ENCODE peak calls at places on chromosomes 7 and 10, in five cellular contexts. N is GM23338, Q is HCT116, S is neural progenitor cell, X is OCI-LY7. P is an unnamed sample. For H3K4me1, the result is how much of the 10 kb centered on the place peaks cover.

GRCh38 chr7:88218836-88219605 is 817 bp downstream of the SRI start:
- DNase-seq in X (peak), N (peak), Q (no peak), S (peak), P (peak)

GRCh38 chr7:44733708-44734481 is 14.8 kb upstream of the ZMIZ2 start:
- DNase-seq in Q (peak), N (no peak), S (no peak), X (no peak), P (peak)

GRCh38 chr10:119518176-119518575 is 24.3 kb downstream of the RGS10 start:
- DNase-seq in X (no peak), Q (no peak), N (no peak), S (no peak), P (no peak)

GRCh38 chr10:68247931-68248330 is 16.0 kb upstream of the ATOH7 start:
- DNase-seq in N (no peak), Q (no peak), X (no peak), S (no peak), P (no peak)

GRCh38 chr7:51645298-51645697 is 328.7 kb upstream of the COBL start:
- DNase-seq in N (peak), S (peak), Q (no peak), X (no peak), P (no peak)

GRCh38 chr10:132994371-132994796 is 52.0 kb upstream of the CFAP46 start:
- DNase-seq in N (no peak), X (no peak), S (peak), Q (no peak), P (peak)

GRCh38 chr7:149495785-149496641 is 1.6 kb downstream of the ZNF746 start:
- DNase-seq in X (no peak), N (no peak), S (no peak), Q (no peak), P (peak)

GRCh38 chr7:77327067-77327931 is 88.8 kb downstream of the GSAP start:
- DNase-seq in X (no peak), N (no peak), S (no peak), Q (no peak), P (peak)

GRCh38 chr7:124462249-124462648 is 303.3 kb downstream of the GPR37 start:
- DNase-seq in X (no peak), Q (no peak), N (no peak), S (no peak), P (no peak)

GRCh38 chr7:101870361-101871062 is 53.1 kb downstream of the CUX1 start:
- DNase-seq in S (peak), N (peak), X (peak), Q (peak), P (no peak)

GRCh38 chr10:116708386-116708785 is 34.0 kb downstream of the HSPA12A start:
- DNase-seq in Q (no peak), X (no peak), N (no peak), S (no peak), P (peak)

GRCh38 chr7:1858435-1859265 is 188.6 kb downstream of the ELFN1 start:
- DNase-seq in S (no peak), Q (no peak), X (no peak), N (no peak), P (no peak)

GRCh38 chr10:74542077-74542476 is 284.3 kb upstream of the KAT6B start:
- DNase-seq in S (no peak), Q (no peak), X (no peak), N (no peak), P (peak)

GRCh38 chr7:128322040-128322643 is 21.6 kb downstream of the RBM28 start:
- DNase-seq in N (peak), Q (no peak), S (peak), X (peak), P (peak)

GRCh38 chr10:25017247-25017590 is 807 bp downstream of the THNSL1 start:
- DNase-seq in S (peak), X (no peak), N (peak), Q (no peak), P (peak)

GRCh38 chr7:128352138-128352537 is 8.4 kb upstream of the RBM28 start:
- DNase-seq in X (no peak), N (peak), S (peak), Q (no peak), P (peak)

GRCh38 chr10:100153239-100153840 is 32.5 kb downstream of the ERLIN1 start:
- DNase-seq in N (no peak), X (no peak), Q (no peak), S (no peak), P (peak)

GRCh38 chr7:152759655-152760383 is at the start of gene ACTR3B:
- DNase-seq in X (peak), N (peak), S (peak), Q (peak), P (peak)

GRCh38 chr10:77463967-77464745 is 173.5 kb downstream of the KCNMA1 start:
- DNase-seq in S (no peak), X (no peak), Q (no peak), N (no peak), P (peak)

GRCh38 chr10:64036996-64037666 is 515.9 kb downstream of the REEP3 start:
- DNase-seq in N (no peak), X (no peak), Q (no peak), S (no peak), P (no peak)

GRCh38 chr10:79403441-79404230 is 41.8 kb downstream of the ZCCHC24 start:
- DNase-seq in S (peak), N (no peak), Q (no peak), X (no peak), P (no peak)

GRCh38 chr10:127280446-127280845 is 84.1 kb upstream of the INSYN2A start:
- DNase-seq in Q (no peak), N (peak), S (no peak), X (no peak), P (no peak)

GRCh38 chr7:142228681-142229080 is 29.2 kb downstream of the PRSS58 start:
- DNase-seq in S (no peak), X (no peak), Q (no peak), N (peak), P (no peak)

GRCh38 chr7:6262206-6262605 is 10.2 kb downstream of the CYTH3 start:
- DNase-seq in S (no peak), N (no peak), X (no peak), Q (no peak), P (no peak)

GRCh38 chr7:1108264-1108920 is 20.5 kb downstream of the GPER1 start:
- DNase-seq in X (no peak), Q (no peak), N (no peak), S (no peak), P (no peak)

GRCh38 chr7:51227861-51228260 is 88.7 kb downstream of the COBL start:
- DNase-seq in S (no peak), N (no peak), Q (no peak), X (no peak), P (no peak)

GRCh38 chr7:138662066-138663061 is 38.8 kb downstream of the SVOPL start:
- DNase-seq in S (no peak), Q (no peak), N (no peak), X (no peak), P (no peak)

GRCh38 chr7:110448918-110449317 is 642.0 kb upstream of the LRRN3 start:
- DNase-seq in S (no peak), N (no peak), X (no peak), Q (no peak), P (no peak)

GRCh38 chr7:102931757-102932156 is 19.0 kb downstream of the LRRC17 start:
- DNase-seq in X (no peak), Q (no peak), S (no peak), N (no peak), P (no peak)

GRCh38 chr7:102925962-102926825 is 13.4 kb downstream of the LRRC17 start:
- DNase-seq in N (no peak), X (no peak), S (no peak), Q (no peak), P (peak)

DNA sequence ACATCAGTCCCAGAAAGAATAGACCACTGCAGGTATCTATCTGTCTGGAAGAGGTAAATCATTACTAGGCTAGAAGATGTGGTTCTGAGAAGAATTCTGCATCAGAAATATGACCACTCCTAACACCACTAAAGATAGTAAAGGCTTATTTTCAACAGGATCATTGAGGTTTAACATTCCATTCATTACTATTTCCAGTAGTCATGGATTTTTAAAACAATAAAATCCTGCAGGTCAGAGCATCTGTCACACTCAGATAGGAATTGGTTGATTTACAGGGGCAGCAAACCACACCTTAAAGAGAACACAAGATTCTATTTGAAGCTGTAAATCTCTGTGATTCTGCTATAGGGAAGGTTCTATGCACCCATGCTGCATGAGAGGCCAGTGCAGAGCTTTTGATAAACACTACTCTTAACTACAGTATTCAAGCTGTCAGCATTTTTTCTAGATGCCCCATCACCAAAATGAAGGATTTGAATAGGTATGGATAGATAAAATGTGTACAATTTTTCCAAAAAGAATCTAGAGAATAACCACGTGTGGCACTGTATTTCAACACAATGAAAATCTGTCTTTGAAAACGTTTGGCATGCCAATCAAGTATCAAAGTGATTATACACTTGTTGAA is 14.6 kb downstream of the LRRC17 start:
- DNase-seq in S (no peak), X (no peak), N (no peak), Q (no peak), P (no peak)
- TF ChIP-seq EZH2phosphoT487 in S (no peak), X (no peak), N (no peak), Q (no peak), P (no peak)

GRCh38 chr10:124977161-124977560 is 35.2 kb downstream of the ZRANB1 start:
- DNase-seq in N (no peak), Q (no peak), X (no peak), S (no peak), P (no peak)
- H3K4me1 ChIP-seq in N (under half), Q (under half), X (under half), S (under half), P (under half)

GRCh38 chr10:103890194-103890658 is 27.8 kb downstream of the STN1 start:
- DNase-seq in X (no peak), Q (peak), N (no peak), S (no peak), P (peak)
- H3K4me3 ChIP-seq in X (no peak), Q (no peak), N (no peak), S (no peak), P (no peak)

GRCh38 chr10:43386981-43387677 is 15.7 kb downstream of the FXYD4 start:
- DNase-seq in S (no peak), X (no peak), N (no peak), Q (no peak), P (no peak)
- TF ChIP-seq EZH2phosphoT487 in S (no peak), X (no peak), N (no peak), Q (no peak), P (no peak)

GRCh38 chr7:29289156-29290021 is 94.8 kb downstream of the CHN2 start:
- DNase-seq in S (peak), X (no peak), Q (no peak), N (no peak), P (no peak)
- H3K4me1 ChIP-seq in S (under half), X (under half), Q (under half), N (under half), P (under half)

GRCh38 chr10:14010827-14011574 is 319.7 kb downstream of the FRMD4A start:
- DNase-seq in N (no peak), S (no peak), X (no peak), Q (no peak), P (no peak)

GRCh38 chr10:14008648-14009072 is 322.1 kb downstream of the FRMD4A start:
- DNase-seq in X (no peak), N (no peak), Q (no peak), S (no peak), P (peak)

GRCh38 chr10:14014423-14014822 is 316.3 kb downstream of the FRMD4A start:
- DNase-seq in X (no peak), N (no peak), S (no peak), Q (no peak), P (no peak)

GRCh38 chr10:14010083-14010551 is 320.6 kb downstream of the FRMD4A start:
- DNase-seq in S (peak), X (no peak), N (peak), Q (no peak), P (peak)

GRCh38 chr10:14009315-14010082 is 321.2 kb downstream of the FRMD4A start:
- DNase-seq in S (no peak), X (no peak), Q (no peak), N (no peak), P (peak)
- H3K4me3 ChIP-seq in S (no peak), X (no peak), Q (no peak), N (no peak), P (peak)

GRCh38 chr7:91247497-91247896 is 16.7 kb upstream of the FZD1 start:
- DNase-seq in X (no peak), Q (no peak), N (peak), S (no peak), P (no peak)
- TF ChIP-seq EZH2phosphoT487 in X (no peak), Q (no peak), N (no peak), S (no peak), P (no peak)

DNA sequence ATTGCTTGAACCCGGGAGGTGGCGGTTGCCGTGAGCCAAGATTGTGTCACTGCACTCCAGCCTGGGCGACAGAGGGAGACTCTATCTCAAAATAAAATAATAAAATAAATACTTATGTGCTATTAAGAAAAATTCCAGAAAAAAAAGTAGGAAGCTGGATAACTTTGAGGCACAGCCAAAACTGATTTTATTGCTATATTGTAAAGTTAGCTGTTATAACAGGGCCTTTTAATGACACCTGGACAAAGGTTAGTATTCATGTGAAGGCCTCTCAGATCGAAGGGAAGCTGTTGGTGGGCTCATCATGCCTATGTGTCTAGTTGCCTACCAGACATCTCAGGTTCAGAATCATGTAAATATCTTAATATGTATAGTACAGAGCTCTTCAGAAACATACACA is 143.0 kb downstream of the LCOR start:
- DNase-seq in S (no peak), Q (no peak), N (no peak), X (no peak), P (no peak)
- H3K4me1 ChIP-seq in S (under half), Q (under half), N (under half), X (under half), P (under half)

GRCh38 chr10:3875842-3876235 is 90.8 kb upstream of the KLF6 start:
- DNase-seq in X (no peak), Q (no peak), S (no peak), N (no peak), P (no peak)

GRCh38 chr10:3877092-3878000 is 92.3 kb upstream of the KLF6 start:
- DNase-seq in S (no peak), N (no peak), Q (no peak), X (no peak), P (peak)

GRCh38 chr10:3876563-3876962 is 91.6 kb upstream of the KLF6 start:
- DNase-seq in X (no peak), Q (no peak), S (no peak), N (peak), P (peak)

GRCh38 chr10:3873728-3874461 is 88.9 kb upstream of the KLF6 start:
- DNase-seq in N (peak), S (peak), X (peak), Q (peak), P (peak)

GRCh38 chr10:3874988-3875841 is 90.2 kb upstream of the KLF6 start:
- DNase-seq in S (no peak), Q (no peak), N (no peak), X (peak), P (no peak)
- H3K4me3 ChIP-seq in S (no peak), Q (no peak), N (no peak), X (peak), P (no peak)

P was measured in GM23248.